ENCODE peak calls at places on chromosomes 4 and X, in five cellular contexts. Q, B, U, E and Y are unnamed samples.

GRCh38 chr4:89753601-89754066 is 83.3 kb downstream of the SNCA start:
- DNase-seq in U (no peak), Q (no peak), E (no peak), B (no peak), Y (no peak)

GRCh38 chr4:184534511-184535391 is 60.4 kb upstream of the IRF2 start:
- DNase-seq in Q (peak; percentile 69), U (peak; percentile 9), E (no peak), B (no peak), Y (no peak)

GRCh38 chrX:85851418-85851817 is 195.9 kb downstream of the CHM start:
- DNase-seq in E (peak; percentile 3), B (peak; percentile 52), Q (peak; percentile 8), U (peak; percentile 25), Y (no peak)

GRCh38 chr4:53589511-53589910 is 1.8 kb downstream of the LNX1 start:
- DNase-seq in B (no peak), U (no peak), Q (no peak), E (no peak), Y (no peak)

GRCh38 chr4:19266566-19266965 is 985.1 kb upstream of the SLIT2 start:
- DNase-seq in E (no peak), B (no peak), U (no peak), Q (no peak), Y (no peak)

GRCh38 chrX:100745806-100746537 is 14.1 kb upstream of the SYTL4 start:
- DNase-seq in E (no peak), U (no peak), B (no peak), Q (no peak), Y (no peak)

GRCh38 chr4:121256346-121256745 is 92.2 kb upstream of the TNIP3 start:
- DNase-seq in U (peak; percentile 74), Q (peak; percentile 73), B (no peak), E (no peak), Y (no peak)

GRCh38 chr4:109683621-109684253 is 19.5 kb downstream of the CASP6 start:
- DNase-seq in E (no peak), Q (no peak), B (no peak), U (no peak), Y (no peak)

GRCh38 chrX:31168596-31168995 is 96.8 kb upstream of the FTHL17 start:
- DNase-seq in U (no peak), Q (peak; percentile 27), E (no peak), B (no peak), Y (no peak)

GRCh38 chr4:58514299-58514698 is 1404.1 kb upstream of the IGFBP7 start:
- DNase-seq in U (no peak), Q (no peak), E (no peak), B (no peak), Y (no peak)

GRCh38 chrX:103343105-103343504 is 13.1 kb downstream of the TCEAL7 start:
- DNase-seq in B (peak; percentile 27), U (no peak), E (no peak), Q (peak; percentile 44), Y (no peak)

GRCh38 chr4:7186081-7186480 is 6.3 kb upstream of the SORCS2 start:
- DNase-seq in E (peak; percentile 64), Q (no peak), U (no peak), B (peak; percentile 64), Y (no peak)

GRCh38 chr4:175770555-175770954 is 41.5 kb downstream of the GPM6A start:
- DNase-seq in U (no peak), Q (no peak), E (no peak), B (no peak), Y (no peak)

GRCh38 chr4:79237836-79238235 is 88.0 kb downstream of the NAA11 start:
- DNase-seq in B (no peak), U (no peak), E (no peak), Q (no peak), Y (no peak)

GRCh38 chr4:79233820-79234219 is 92.0 kb downstream of the NAA11 start:
- DNase-seq in B (no peak), E (no peak), Q (no peak), U (no peak), Y (no peak)

GRCh38 chr4:79232555-79232954 is 93.3 kb downstream of the NAA11 start:
- DNase-seq in E (no peak), B (no peak), Q (no peak), U (no peak), Y (no peak)

GRCh38 chr4:79235074-79235473 is 90.8 kb downstream of the NAA11 start:
- DNase-seq in B (no peak), Q (no peak), E (no peak), U (no peak), Y (no peak)
- TF ChIP-seq CTCF in B (no peak), Q (no peak), E (no peak), U (no peak), Y (no peak)

GRCh38 chrX:69365755-69366154 is 138.4 kb upstream of the NALF2 start:
- DNase-seq in U (no peak), E (no peak), B (no peak), Q (no peak), Y (no peak)

GRCh38 chrX:69372435-69372834 is 131.7 kb upstream of the NALF2 start:
- DNase-seq in Q (no peak), B (no peak), U (no peak), E (no peak), Y (no peak)

GRCh38 chrX:69371159-69371558 is 133.0 kb upstream of the NALF2 start:
- DNase-seq in Q (no peak), U (no peak), B (no peak), E (no peak), Y (no peak)

GRCh38 chrX:69366183-69366582 is 137.9 kb upstream of the NALF2 start:
- DNase-seq in U (no peak), E (no peak), B (no peak), Q (no peak), Y (no peak)

DNA sequence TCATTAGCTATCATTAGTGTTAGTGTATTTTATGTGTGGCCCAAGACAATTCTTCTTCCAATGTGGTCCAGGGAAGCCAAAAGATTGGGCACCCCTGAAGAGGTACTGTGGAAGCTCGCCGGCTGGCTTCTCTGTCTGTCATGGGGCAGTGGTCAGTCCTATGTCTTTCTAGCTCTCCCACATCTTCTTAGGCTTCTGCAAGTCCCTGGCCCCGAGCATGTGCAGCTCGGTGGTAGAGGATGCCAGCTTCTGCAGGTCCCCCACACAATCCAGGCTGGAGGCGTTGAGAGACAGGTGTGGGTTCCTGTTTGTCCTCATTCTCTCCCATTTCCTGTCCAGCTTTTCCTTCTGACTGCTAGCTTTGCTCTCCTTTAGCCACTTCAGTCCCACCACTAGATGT is 134.1 kb upstream of the NALF2 start:
- DNase-seq in U (no peak), E (no peak), Q (no peak), B (no peak), Y (no peak)
- TF ChIP-seq CTCF in U (no peak), E (no peak), Q (no peak), B (no peak), Y (no peak)

GRCh38 chr4:157172011-157172410 is 48.5 kb upstream of the GRIA2 start:
- DNase-seq in Q (no peak), E (no peak), U (no peak), B (no peak), Y (no peak)
- TF ChIP-seq CTCF in Q (no peak), E (no peak), U (no peak), B (no peak), Y (no peak)

DNA sequence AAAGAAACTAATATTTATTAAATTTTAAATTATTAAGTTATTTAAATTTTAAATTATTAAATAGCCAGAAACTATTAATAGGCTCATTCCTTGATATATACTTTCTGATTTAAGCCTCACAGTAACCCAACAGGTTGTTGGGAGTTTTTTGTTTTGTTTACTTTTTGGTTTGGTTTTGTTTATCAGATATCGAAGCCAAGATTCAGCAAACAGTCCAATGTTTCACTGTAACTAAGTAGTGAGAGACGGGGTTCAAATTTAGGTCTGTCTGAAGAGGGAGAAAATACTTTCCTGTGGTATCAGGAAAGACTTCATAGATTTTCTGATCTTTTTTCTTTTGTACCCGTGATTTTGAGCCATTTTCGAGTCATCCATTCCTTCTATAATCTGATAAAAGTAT is 54.2 kb downstream of the CCDC158 start:
- DNase-seq in E (no peak), B (no peak), Q (no peak), U (no peak), Y (no peak)
- TF ChIP-seq CTCF in E (no peak), B (no peak), Q (no peak), U (no peak), Y (no peak)

GRCh38 chrX:134023851-134024281 is 38.5 kb upstream of the GPC3 start:
- DNase-seq in U (no peak), B (no peak), Q (no peak), E (no peak), Y (no peak)

GRCh38 chrX:134024686-134025377 is 39.4 kb upstream of the GPC3 start:
- DNase-seq in E (no peak), U (no peak), Q (no peak), B (no peak), Y (no peak)

GRCh38 chrX:134025986-134026731 is 40.8 kb upstream of the GPC3 start:
- DNase-seq in E (peak; percentile 4), U (no peak), Q (no peak), B (peak; percentile 11), Y (no peak)

GRCh38 chrX:134019567-134020206 is 34.3 kb upstream of the GPC3 start:
- DNase-seq in U (no peak), Q (no peak), E (no peak), B (no peak), Y (no peak)

GRCh38 chrX:134020910-134021309 is 35.5 kb upstream of the GPC3 start:
- DNase-seq in U (no peak), E (no peak), B (no peak), Q (no peak), Y (no peak)
- TF ChIP-seq CTCF in U (no peak), E (no peak), B (no peak), Q (no peak), Y (no peak)

DNA sequence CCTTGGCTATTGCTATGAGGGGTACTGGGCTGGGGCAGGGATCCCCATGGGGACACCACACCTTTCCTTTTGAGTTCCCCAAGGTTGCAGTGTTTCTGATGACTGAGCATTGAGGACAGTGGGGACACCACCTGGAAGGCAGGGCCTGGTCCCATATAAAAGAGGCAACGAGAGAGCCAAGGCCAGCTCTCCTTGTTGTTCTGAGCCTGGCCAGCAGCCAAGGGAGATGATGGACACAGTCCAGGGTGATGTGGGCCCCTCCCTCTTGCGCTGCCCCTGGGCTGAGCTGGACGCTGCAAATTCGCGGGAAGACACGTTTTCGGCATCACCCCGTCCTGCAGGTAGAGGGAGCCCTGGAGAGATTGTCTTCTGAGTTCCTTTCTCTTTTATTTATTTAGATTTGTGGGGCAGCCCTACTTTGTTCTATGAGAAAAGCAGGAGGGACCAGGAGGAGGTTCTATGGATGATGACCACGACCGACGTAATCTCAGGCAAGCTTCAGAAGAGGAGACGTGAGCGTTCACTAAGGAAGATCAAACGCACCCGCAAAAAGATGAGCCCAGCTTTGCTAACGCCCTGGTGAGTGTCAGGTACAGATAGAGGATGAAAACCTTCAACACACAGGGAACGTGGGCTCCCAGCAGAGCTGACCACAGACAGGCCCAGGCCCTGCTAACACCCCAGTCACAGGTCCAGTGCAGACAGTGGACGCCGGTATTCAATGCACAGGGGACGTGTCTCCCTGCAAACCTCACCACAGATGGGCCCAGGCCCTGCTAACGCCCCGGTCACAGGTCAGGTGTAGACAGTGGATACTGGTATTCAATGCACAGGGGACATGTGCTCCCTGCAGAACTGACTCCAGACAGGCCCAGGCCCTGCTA is 97.4 kb downstream of the SHOX start:
- DNase-seq in Q (no peak), U (peak; percentile 14), B (peak; percentile 77), E (no peak), Y (peak; percentile 24)
- TF ChIP-seq CTCF in Q (peak; percentile 23), U (no peak), B (peak; percentile 41), E (no peak), Y (peak; percentile 62)